ENCODE peak calls at places on chromosomes 2 and 18, in seven cellular contexts. T, G, H, V, N, S and E are unnamed samples.

GRCh38 chr2:3728104-3729054 is 25.0 kb downstream of the DCDC2C start:
- DNase-seq in H (peak; percentile 47), T (peak; percentile 55), N (peak; percentile 51), S (no peak), G (no peak), V (peak; percentile 36), E (no peak)

GRCh38 chr2:42868874-42869273 is 76.5 kb upstream of the HAAO start:
- DNase-seq in N (no peak), H (no peak), T (no peak), V (no peak), S (no peak), G (no peak), E (no peak)

GRCh38 chr2:96662360-96662759 is 19.8 kb downstream of the FER1L5 start:
- DNase-seq in G (no peak), S (no peak), N (no peak), V (no peak), T (no peak), H (no peak), E (no peak)

GRCh38 chr2:72367530-72368225 is 220.0 kb upstream of the CYP26B1 start:
- DNase-seq in S (no peak), V (peak; percentile 97), G (no peak), N (peak; percentile 76), H (no peak), T (peak; percentile 83), E (no peak)

GRCh38 chr2:60998628-60999545 is 18.6 kb upstream of the PEX13 start:
- DNase-seq in T (peak; percentile 56), G (no peak), H (no peak), S (no peak), V (peak; percentile 44), N (peak; percentile 22), E (peak; percentile 44)

GRCh38 chr2:8144785-8145184 is 537.1 kb upstream of the ID2 start:
- DNase-seq in S (no peak), G (no peak), H (no peak), V (peak; percentile 80), T (no peak), N (peak; percentile 29), E (no peak)

GRCh38 chr2:239327536-239328305 is 73.1 kb downstream of the HDAC4 start:
- DNase-seq in H (no peak), V (peak; percentile 21), N (no peak), G (no peak), T (no peak), S (no peak), E (no peak)

GRCh38 chr18:25831226-25831828 is 259.1 kb downstream of the SS18 start:
- DNase-seq in S (no peak), V (no peak), N (no peak), T (no peak), H (no peak), G (no peak), E (no peak)

GRCh38 chr2:186572705-186573104 is 17.2 kb upstream of the ITGAV start:
- DNase-seq in S (no peak), T (peak; percentile 72), N (no peak), V (no peak), G (no peak), H (no peak), E (no peak)

GRCh38 chr2:234279646-234280045 is 217.2 kb downstream of the ARL4C start:
- DNase-seq in S (no peak), N (no peak), G (no peak), T (no peak), V (no peak), H (no peak), E (no peak)

GRCh38 chr18:76823166-76823539 is 796 bp downstream of the ZNF236 start:
- DNase-seq in G (no peak), H (no peak), V (no peak), T (no peak), S (peak; percentile 17), N (no peak), E (no peak)

GRCh38 chr2:150619607-150620330 is 132.3 kb upstream of the RND3 start:
- DNase-seq in H (no peak), S (no peak), G (no peak), N (peak; percentile 41), V (peak; percentile 67), T (peak; percentile 34), E (no peak)

GRCh38 chr18:74367905-74368304 is 52.3 kb downstream of the C18orf63 start:
- DNase-seq in H (no peak), T (no peak), S (no peak), N (no peak), V (no peak), G (no peak), E (no peak)

GRCh38 chr2:182668671-182669070 is 47.4 kb upstream of the DNAJC10 start:
- DNase-seq in S (no peak), H (no peak), V (no peak), G (no peak), N (no peak), T (no peak), E (no peak)

GRCh38 chr2:149562304-149562703 is 25.3 kb downstream of the MMADHC start:
- DNase-seq in N (peak; percentile 32), H (no peak), T (no peak), G (no peak), V (peak; percentile 50), S (no peak), E (no peak)

GRCh38 chr18:37778417-37779165 is 213.0 kb upstream of the CELF4 start:
- DNase-seq in G (peak; percentile 66), S (peak; percentile 54), V (peak; percentile 19), T (peak; percentile 2), H (peak; percentile 89), N (peak; percentile 26), E (no peak)

GRCh38 chr2:158130832-158131473 is 29.3 kb downstream of the UPP2 start:
- DNase-seq in H (no peak), G (no peak), S (no peak), N (no peak), T (no peak), V (no peak), E (no peak)

GRCh38 chr2:7619203-7619602 is 702.0 kb downstream of the RNF144A start:
- DNase-seq in H (no peak), G (no peak), T (no peak), V (no peak), S (no peak), N (no peak), E (no peak)

GRCh38 chr2:3260959-3261358 is 116.7 kb downstream of the EIPR1 start:
- DNase-seq in G (no peak), S (no peak), N (no peak), V (no peak), H (no peak), T (no peak), E (no peak)

GRCh38 chr18:44679912-44680270 is 797 bp upstream of the SETBP1 start:
- DNase-seq in S (peak; percentile 58), H (peak; percentile 52), V (peak; percentile 65), T (peak; percentile 20), N (peak; percentile 72), G (no peak), E (no peak)

GRCh38 chr2:134178109-134178877 is 75.6 kb upstream of the MGAT5 start:
- DNase-seq in S (no peak), H (no peak), N (no peak), T (no peak), V (peak; percentile 42), G (no peak), E (peak; percentile 19)

GRCh38 chr2:237627463-237628321 is at the start of gene LRRFIP1:
- DNase-seq in N (peak; percentile 84), V (no peak), T (peak; percentile 20), H (peak; percentile 29), S (peak; percentile 20), G (no peak), E (no peak)

GRCh38 chr2:23523651-23524260 is 138.8 kb downstream of the KLHL29 start:
- DNase-seq in N (peak; percentile 45), V (peak; percentile 80), H (no peak), G (no peak), T (no peak), S (no peak), E (no peak)

GRCh38 chr2:70494283-70494886 is 59.2 kb downstream of the TGFA start:
- DNase-seq in T (no peak), G (no peak), S (no peak), V (no peak), N (no peak), H (no peak), E (no peak)

GRCh38 chr2:45964226-45964841 is 312.9 kb downstream of the PRKCE start:
- DNase-seq in H (no peak), G (no peak), S (peak; percentile 7), V (peak; percentile 91), N (peak; percentile 65), T (peak; percentile 94), E (no peak)

GRCh38 chr2:42364653-42365052 is 3.6 kb upstream of the COX7A2L start:
- DNase-seq in G (no peak), H (no peak), V (no peak), T (no peak), S (no peak), N (no peak), E (no peak)

GRCh38 chr2:45458909-45459563 is 152.0 kb downstream of the SRBD1 start:
- DNase-seq in T (peak; percentile 62), H (peak; percentile 14), S (no peak), N (peak; percentile 66), G (no peak), V (peak; percentile 76), E (no peak)

GRCh38 chr2:193475038-193475437 is 1280.3 kb upstream of the TMEFF2 start:
- DNase-seq in N (no peak), G (no peak), S (no peak), H (no peak), T (no peak), V (no peak), E (no peak)

GRCh38 chr2:100606332-100606731 is 43.5 kb downstream of the PDCL3 start:
- DNase-seq in T (no peak), G (no peak), S (no peak), V (no peak), N (no peak), H (no peak), E (no peak)

GRCh38 chr2:27720004-27720551 is 51.4 kb upstream of the MRPL33 start:
- DNase-seq in T (peak; percentile 95), S (peak; percentile 61), N (peak; percentile 92), G (no peak), H (no peak), V (peak; percentile 86), E (no peak)

GRCh38 chr2:104658840-104659591 is 194.9 kb upstream of the POU3F3 start:
- DNase-seq in T (no peak), H (peak; percentile 20), S (no peak), V (no peak), N (no peak), G (peak; percentile 11), E (no peak)